ENCODE peak calls at places on chromosomes 1 and 21, in five cellular contexts. Z is heart right ventricle, I is mucosa of descending colon, E is A549, K is aorta. M is an unnamed sample.

GRCh38 chr1:89608627-89609338 is 24.1 kb upstream of the LRRC8C start:
- ATAC-seq in E (no peak), K (no peak), I (peak), Z (no peak), M (no peak)

GRCh38 chr1:89844860-89845259 is 24.0 kb downstream of the LRRC8D start:
- ATAC-seq in Z (no peak), E (no peak), K (no peak), I (no peak), M (no peak)

GRCh38 chr1:181133441-181133951 is 45.0 kb downstream of the IER5 start:
- ATAC-seq in Z (no peak), I (no peak), K (no peak), E (no peak), M (no peak)

GRCh38 chr1:58986996-58987767 is 203.3 kb upstream of the JUN start:
- ATAC-seq in E (no peak), I (peak), K (no peak), Z (no peak), M (no peak)

GRCh38 chr1:6508876-6509602 is 17.6 kb upstream of the PLEKHG5 start:
- ATAC-seq in I (no peak), K (peak), E (no peak), Z (no peak), M (no peak)

GRCh38 chr1:186102559-186103148 is 272.4 kb downstream of the TPR start:
- ATAC-seq in E (no peak), K (peak), I (no peak), Z (no peak), M (peak)

GRCh38 chr1:118717893-118718292 is 270.2 kb downstream of the TBX15 start:
- ATAC-seq in K (no peak), Z (no peak), E (no peak), I (no peak), M (no peak)

GRCh38 chr1:86871001-86871400 is 42.9 kb downstream of the SELENOF start:
- ATAC-seq in I (no peak), E (no peak), K (no peak), Z (no peak), M (no peak)

GRCh38 chr1:9086060-9086459 is 16.6 kb upstream of the SLC2A5 start:
- ATAC-seq in Z (no peak), K (no peak), E (no peak), I (peak), M (no peak)

GRCh38 chr1:55155522-55155921 is 59.6 kb downstream of the USP24 start:
- ATAC-seq in E (no peak), Z (peak), I (peak), K (no peak), M (no peak)

GRCh38 chr1:62398377-62398776 is 38.5 kb upstream of the USP1 start:
- ATAC-seq in Z (no peak), I (no peak), E (no peak), K (no peak), M (no peak)

GRCh38 chr1:1461721-1462317 is 9.7 kb upstream of the ATAD3B start:
- ATAC-seq in Z (no peak), I (peak), E (no peak), K (no peak), M (no peak)

GRCh38 chr1:81467433-81467832 is 333.3 kb upstream of the ADGRL2 start:
- ATAC-seq in K (no peak), Z (no peak), I (no peak), E (no peak), M (no peak)

GRCh38 chr1:88753506-88753905 is 69.4 kb downstream of the PKN2 start:
- ATAC-seq in K (no peak), E (no peak), I (no peak), Z (no peak), M (no peak)

GRCh38 chr1:192669174-192669573 is 33.2 kb downstream of the RGS13 start:
- ATAC-seq in K (no peak), I (no peak), E (no peak), Z (no peak), M (no peak)

GRCh38 chr1:1291611-1292441 is 11.6 kb downstream of the SCNN1D start:
- ATAC-seq in E (peak), K (peak), Z (peak), I (peak), M (peak)

GRCh38 chr1:63691672-63692425 is 82.0 kb upstream of the ROR1 start:
- ATAC-seq in E (peak), K (peak), Z (peak), I (peak), M (peak)

GRCh38 chr1:169271094-169271493 is 96.5 kb downstream of the NME7 start:
- ATAC-seq in I (no peak), Z (no peak), E (no peak), K (no peak), M (no peak)

GRCh38 chr21:31552826-31553225 is 106.7 kb upstream of the SOD1 start:
- ATAC-seq in Z (no peak), E (no peak), I (no peak), K (no peak), M (no peak)

GRCh38 chr1:18881642-18882431 is 20.5 kb downstream of the ALDH4A1 start:
- ATAC-seq in Z (no peak), K (no peak), I (no peak), E (no peak), M (no peak)

GRCh38 chr1:235767795-235768194 is 98.9 kb downstream of the LYST start:
- ATAC-seq in I (no peak), E (no peak), K (no peak), Z (no peak), M (no peak)

GRCh38 chr1:176601358-176601757 is 138.4 kb downstream of the PAPPA2 start:
- ATAC-seq in K (no peak), Z (peak), E (no peak), I (no peak), M (no peak)

GRCh38 chr21:33892853-33893252 is 22.8 kb downstream of the ATP5PO start:
- ATAC-seq in I (no peak), Z (no peak), E (no peak), K (no peak), M (no peak)

GRCh38 chr1:116947090-116947489 is 37.4 kb downstream of the PTGFRN start:
- ATAC-seq in E (no peak), Z (no peak), I (no peak), K (no peak), M (no peak)

GRCh38 chr1:201184734-201185453 is 5.7 kb upstream of the IGFN1 start:
- ATAC-seq in Z (peak), E (peak), K (no peak), I (peak), M (peak)

GRCh38 chr1:234656981-234657651 is 47.1 kb upstream of the IRF2BP2 start:
- ATAC-seq in E (peak), Z (peak), K (no peak), I (peak), M (peak)

GRCh38 chr1:16981269-16981849 is 939 bp upstream of the MFAP2 start:
- ATAC-seq in K (no peak), E (no peak), I (no peak), Z (no peak), M (no peak)

GRCh38 chr1:162319510-162320160 is 57.0 kb downstream of the SPATA46 start:
- ATAC-seq in K (no peak), I (no peak), Z (peak), E (no peak), M (no peak)

GRCh38 chr1:192831706-192832355 is 23.0 kb downstream of the RGS2 start:
- ATAC-seq in I (no peak), Z (no peak), E (no peak), K (no peak), M (no peak)

GRCh38 chr1:203402609-203403337 is 51.9 kb upstream of the FMOD start:
- ATAC-seq in I (no peak), Z (no peak), E (no peak), K (peak), M (peak)

GRCh38 chr1:89971600-89971999 is 23.3 kb upstream of the ZNF326 start:
- ATAC-seq in E (no peak), I (peak), Z (no peak), K (no peak), M (no peak)

GRCh38 chr21:36668713-36669112 is 30.2 kb upstream of the SIM2 start:
- ATAC-seq in I (no peak), E (no peak), K (peak), Z (no peak), M (no peak)

GRCh38 chr21:36583591-36583990 is 103.7 kb upstream of the CLDN14 start:
- ATAC-seq in E (no peak), K (no peak), I (no peak), Z (no peak), M (no peak)

GRCh38 chr1:85611390-85611789 is 30.8 kb downstream of the CCN1 start:
- ATAC-seq in Z (no peak), K (no peak), I (no peak), E (no peak), M (no peak)

GRCh38 chr1:229194096-229194495 is 76.8 kb upstream of the RAB4A start:
- ATAC-seq in K (no peak), Z (no peak), I (no peak), E (no peak), M (no peak)

GRCh38 chr1:43321331-43321891 is 16.2 kb upstream of the MPL start:
- ATAC-seq in I (no peak), E (no peak), K (no peak), Z (no peak), M (no peak)

GRCh38 chr1:8025671-8026144 is 401 bp downstream of the ERRFI1 start:
- ATAC-seq in I (peak), E (no peak), Z (peak), K (peak), M (no peak)

GRCh38 chr1:8027748-8028631 is 1.9 kb upstream of the ERRFI1 start:
- ATAC-seq in E (no peak), I (peak), K (peak), Z (no peak), M (peak)

GRCh38 chr1:8025061-8025670 is 943 bp downstream of the ERRFI1 start:
- ATAC-seq in K (no peak), E (no peak), I (no peak), Z (no peak), M (no peak)

GRCh38 chr1:8026153-8026975 is at the start of gene ERRFI1:
- ATAC-seq in Z (peak), E (peak), K (peak), I (peak), M (peak)

GRCh38 chr1:8026976-8027747 is 1.1 kb upstream of the ERRFI1 start:
- ATAC-seq in K (peak), Z (no peak), I (peak), E (peak), M (peak)
- H3K4me3 ChIP-seq in K (peak), Z (peak), I (no peak), E (peak), M (peak)

GRCh38 chr21:39185157-39185556 is 1.9 kb upstream of the PSMG1 start:
- ATAC-seq in K (no peak), E (no peak), I (no peak), Z (no peak), M (no peak)
- H3K4me3 ChIP-seq in K (no peak), E (no peak), I (no peak), Z (no peak), M (no peak)

GRCh38 chr1:26862781-26863676 is at the start of gene SFN:
- ATAC-seq in E (peak), K (no peak), Z (no peak), I (peak), M (no peak)
- H3K4me3 ChIP-seq in E (peak), K (no peak), Z (peak), I (peak), M (no peak)

DNA sequence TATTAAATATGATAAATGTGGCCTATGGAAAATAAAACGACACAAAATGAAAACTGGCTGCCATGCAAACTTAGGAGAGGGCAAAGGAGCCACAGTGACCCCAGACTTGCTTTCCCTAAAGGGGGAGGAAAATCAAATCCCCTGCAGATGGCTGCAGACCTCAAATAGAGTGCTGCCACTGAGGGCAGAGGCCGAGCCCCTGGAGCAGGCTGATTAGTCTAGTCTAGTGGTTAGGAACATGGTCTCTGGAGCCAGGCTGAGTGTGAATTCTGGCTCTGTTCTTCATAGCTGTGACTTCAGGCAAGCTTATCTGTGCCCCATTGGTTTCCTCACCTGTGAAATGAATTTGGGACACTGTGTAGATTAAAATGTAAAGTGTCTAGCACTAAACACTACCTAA is 60.8 kb downstream of the ITPKB start:
- ATAC-seq in E (no peak), I (no peak), K (no peak), Z (no peak), M (no peak)
- H3K4me3 ChIP-seq in E (no peak), I (no peak), K (no peak), Z (no peak), M (no peak)

GRCh38 chr21:39788383-39788782 is 43.4 kb downstream of the IGSF5 start:
- ATAC-seq in K (peak), I (peak), E (peak), Z (peak), M (peak)
- H3K4me3 ChIP-seq in K (no peak), I (no peak), E (no peak), Z (peak), M (no peak)

GRCh38 chr1:28132110-28132897 is 43.9 kb upstream of the EYA3 start:
- ATAC-seq in I (no peak), K (no peak), E (no peak), Z (no peak), M (no peak)

GRCh38 chr1:28134651-28135207 is 41.8 kb downstream of the PTAFR start:
- ATAC-seq in Z (no peak), K (no peak), I (no peak), E (no peak), M (no peak)

GRCh38 chr1:28139033-28139712 is 37.3 kb downstream of the PTAFR start:
- ATAC-seq in K (no peak), Z (no peak), I (peak), E (no peak), M (no peak)

GRCh38 chr1:28136636-28137613 is 39.6 kb downstream of the PTAFR start:
- ATAC-seq in I (no peak), Z (no peak), K (no peak), E (no peak), M (no peak)

GRCh38 chr1:28135910-28136635 is 40.4 kb downstream of the PTAFR start:
- ATAC-seq in E (no peak), K (no peak), I (no peak), Z (no peak), M (no peak)
- H3K4me3 ChIP-seq in E (no peak), K (no peak), I (no peak), Z (no peak), M (no peak)

DNA sequence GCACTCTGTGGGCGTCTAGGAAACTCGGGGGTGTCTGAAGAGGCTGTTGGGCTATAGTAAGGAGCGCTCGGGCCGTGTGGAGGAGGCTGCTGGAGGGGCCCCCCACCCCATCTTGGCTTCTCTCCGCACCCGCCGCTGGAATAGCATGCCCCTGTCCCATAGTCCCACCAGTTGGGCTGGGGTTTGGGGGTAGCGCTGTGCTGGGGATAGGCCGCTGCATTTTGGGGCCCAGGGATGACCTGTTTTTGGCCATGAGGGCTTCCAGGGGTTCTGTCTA is 511 bp downstream of the EFNA3 start:
- ATAC-seq in I (no peak), K (no peak), Z (no peak), E (no peak), M (no peak)
- H3K4me3 ChIP-seq in I (no peak), K (no peak), Z (peak), E (peak), M (peak)